ENCODE peak calls at places on chromosomes 12 and 14, in five cellular contexts. P is neural progenitor cell, Q is A549, C is dorsolateral prefrontal cortex, D is IMR-90. J is an unnamed sample.
A peak's percentile ranks its signal among the peaks of the same experiment; 100 is the strongest.

GRCh38 chr12:56758728-56759269 is 4.3 kb upstream of the HSD17B6 start:
- DNase-seq in P (no peak), Q (no peak), C (no peak), D (peak; percentile 5), J (no peak)

GRCh38 chr14:69615471-69616407 is 4.3 kb downstream of the SUSD6 start:
- DNase-seq in P (no peak), Q (no peak), C (no peak), D (peak; percentile 84), J (no peak)

GRCh38 chr12:45130881-45131281 is 80.0 kb upstream of the DBX2 start:
- DNase-seq in P (peak; percentile 76), Q (peak; percentile 28), C (peak; percentile 23), D (peak; percentile 63), J (peak; percentile 92)

GRCh38 chr14:58821421-58821820 is 183.7 kb downstream of the DACT1 start:
- DNase-seq in P (no peak), Q (no peak), C (no peak), D (no peak), J (no peak)

GRCh38 chr12:12681061-12681765 is 14.8 kb downstream of the GPR19 start:
- DNase-seq in P (no peak), Q (no peak), C (no peak), D (no peak), J (no peak)

GRCh38 chr12:31482816-31483215 is 108.1 kb downstream of the DENND5B start:
- DNase-seq in P (no peak), Q (no peak), C (no peak), D (peak; percentile 51), J (no peak)

GRCh38 chr12:70353780-70354640 is 12.1 kb upstream of the KCNMB4 start:
- DNase-seq in P (no peak), Q (no peak), C (no peak), D (no peak), J (no peak)

GRCh38 chr12:74415633-74416032 is 122.0 kb upstream of the ATXN7L3B start:
- DNase-seq in P (peak; percentile 39), Q (peak; percentile 36), C (no peak), D (peak; percentile 17), J (no peak)

GRCh38 chr14:86057018-86057667 is 527.2 kb downstream of the FLRT2 start:
- DNase-seq in P (peak; percentile 61), Q (no peak), C (peak; percentile 9), D (peak; percentile 39), J (peak; percentile 63)

GRCh38 chr12:122203968-122204828 is 689 bp downstream of the B3GNT4 start:
- DNase-seq in P (peak; percentile 58), Q (no peak), C (no peak), D (no peak), J (peak; percentile 83)

GRCh38 chr12:68001486-68002466 is 12.5 kb downstream of the IFNG-AS1 start:
- DNase-seq in P (peak; percentile 41), Q (no peak), C (no peak), D (peak; percentile 6), J (no peak)

GRCh38 chr12:124448955-124449622 is 118.3 kb downstream of the NCOR2 start:
- DNase-seq in P (no peak), Q (no peak), C (no peak), D (no peak), J (no peak)

GRCh38 chr14:70871863-70872677 is 35.2 kb upstream of the PCNX1 start:
- DNase-seq in P (no peak), Q (no peak), C (no peak), D (no peak), J (no peak)

GRCh38 chr14:99728231-99728920 is 44.3 kb downstream of the CYP46A1 start:
- DNase-seq in P (peak; percentile 1), Q (no peak), C (no peak), D (no peak), J (peak; percentile 37)

GRCh38 chr14:71555654-71556559 is 376.3 kb upstream of the RGS6 start:
- DNase-seq in P (no peak), Q (no peak), C (no peak), D (peak; percentile 43), J (no peak)

GRCh38 chr12:52268212-52268611 is 6.2 kb upstream of the KRT86 start:
- DNase-seq in P (no peak), Q (no peak), C (no peak), D (no peak), J (peak; percentile 28)

GRCh38 chr12:27951898-27952297 is 20.6 kb downstream of the PTHLH start:
- DNase-seq in P (peak; percentile 70), Q (no peak), C (no peak), D (no peak), J (peak; percentile 68)

GRCh38 chr12:65937806-65938205 is 113.5 kb downstream of the HMGA2 start:
- DNase-seq in P (no peak), Q (no peak), C (no peak), D (no peak), J (no peak)

GRCh38 chr12:100058482-100059029 is 73.8 kb upstream of the ANKS1B start:
- DNase-seq in P (no peak), Q (no peak), C (no peak), D (peak; percentile 96), J (no peak)

GRCh38 chr12:132954471-132955048 is 1.5 kb downstream of the ZNF605 start:
- DNase-seq in P (no peak), Q (peak; percentile 6), C (no peak), D (no peak), J (peak; percentile 41)

GRCh38 chr12:22670762-22671161 is 45.8 kb downstream of the ETNK1 start:
- DNase-seq in P (no peak), Q (no peak), C (no peak), D (peak; percentile 12), J (no peak)

GRCh38 chr12:88951860-88952483 is 371.7 kb upstream of the KITLG start:
- DNase-seq in P (peak; percentile 82), Q (no peak), C (no peak), D (no peak), J (peak; percentile 74)

GRCh38 chr12:88153959-88154358 is 11.9 kb downstream of the TMTC3 start:
- DNase-seq in P (peak; percentile 9), Q (no peak), C (no peak), D (peak; percentile 70), J (no peak)

GRCh38 chr14:74412753-74413152 is 13.3 kb downstream of the SYNDIG1L start:
- DNase-seq in P (no peak), Q (no peak), C (no peak), D (no peak), J (no peak)

GRCh38 chr14:74413622-74414021 is 12.4 kb downstream of the SYNDIG1L start:
- DNase-seq in P (no peak), Q (no peak), C (no peak), D (no peak), J (no peak)

GRCh38 chr14:74414793-74415437 is 11.1 kb downstream of the SYNDIG1L start:
- DNase-seq in P (no peak), Q (no peak), C (no peak), D (no peak), J (peak; percentile 74)

GRCh38 chr14:74411671-74412070 is 14.3 kb downstream of the SYNDIG1L start:
- DNase-seq in P (no peak), Q (no peak), C (no peak), D (no peak), J (no peak)

GRCh38 chr14:74414380-74414779 is 11.6 kb downstream of the SYNDIG1L start:
- DNase-seq in P (peak; percentile 77), Q (no peak), C (no peak), D (no peak), J (peak; percentile 73)
- H3K27ac ChIP-seq in P (peak overlapping the region; percentile 21), Q (no peak overlapping the region), C (no peak overlapping the region), D (no peak overlapping the region), J (peak overlapping the region; percentile 47)

GRCh38 chr14:49897414-49897813 is 4.5 kb downstream of the ARF6 start:
- DNase-seq in P (no peak), Q (no peak), C (no peak), D (no peak), J (no peak)
- H3K27ac ChIP-seq in P (no peak overlapping the region), Q (peak overlapping the region; percentile 96), C (no peak overlapping the region), D (no peak overlapping the region), J (no peak overlapping the region)

GRCh38 chr14:105864651-105865265 is 338.4 kb downstream of the TMEM121 start:
- DNase-seq in P (no peak), Q (no peak), C (peak; percentile 1), D (no peak), J (peak; percentile 17)
- H3K27ac ChIP-seq in P (no peak overlapping the region), Q (no peak overlapping the region), C (no peak overlapping the region), D (no peak overlapping the region), J (no peak overlapping the region)

GRCh38 chr12:120834489-120835303 is 69.5 kb downstream of the SPPL3 start:
- DNase-seq in P (no peak), Q (no peak), C (no peak), D (no peak), J (no peak)

GRCh38 chr12:120835304-120835612 is 68.9 kb downstream of the SPPL3 start:
- DNase-seq in P (no peak), Q (no peak), C (no peak), D (no peak), J (no peak)

GRCh38 chr12:120833849-120834248 is 70.3 kb downstream of the SPPL3 start:
- DNase-seq in P (no peak), Q (no peak), C (no peak), D (peak; percentile 64), J (no peak)

GRCh38 chr12:120836119-120836684 is 68.0 kb downstream of the SPPL3 start:
- DNase-seq in P (no peak), Q (no peak), C (no peak), D (no peak), J (no peak)

DNA sequence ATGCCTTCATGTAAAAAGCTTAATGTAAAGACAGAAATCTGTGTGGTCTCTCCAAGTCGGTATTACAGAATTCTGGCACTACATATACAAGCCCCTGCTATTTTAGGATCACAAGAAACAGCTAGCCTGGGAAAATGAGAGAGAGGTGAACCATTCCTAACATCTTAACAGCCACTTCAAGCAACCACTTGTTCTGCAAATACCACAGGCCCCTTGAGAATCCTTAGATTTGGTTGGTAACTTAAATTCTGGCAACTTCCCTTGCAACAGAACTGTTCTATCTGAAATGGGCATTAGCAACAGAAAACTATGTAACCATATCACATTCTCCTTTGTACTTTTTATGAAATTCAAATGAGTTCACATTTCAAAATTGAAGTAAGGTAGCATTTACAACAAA is 68.5 kb downstream of the SPPL3 start:
- DNase-seq in P (no peak), Q (no peak), C (no peak), D (no peak), J (no peak)
- H3K27ac ChIP-seq in P (no peak overlapping the region), Q (no peak overlapping the region), C (peak overlapping the region; percentile 84), D (no peak overlapping the region), J (no peak overlapping the region)

GRCh38 chr12:53504004-53504920 is 3.0 kb downstream of the NPFF start:
- DNase-seq in P (no peak), Q (no peak), C (no peak), D (no peak), J (no peak)

GRCh38 chr12:53505086-53505485 is 2.2 kb downstream of the NPFF start:
- DNase-seq in P (no peak), Q (no peak), C (no peak), D (peak; percentile 49), J (no peak)

GRCh38 chr12:53506450-53506785 is 866 bp downstream of the NPFF start:
- DNase-seq in P (no peak), Q (no peak), C (no peak), D (no peak), J (no peak)

GRCh38 chr12:53506881-53507719 is at the start of gene NPFF:
- DNase-seq in P (no peak), Q (no peak), C (no peak), D (no peak), J (peak; percentile 53)

GRCh38 chr12:53505555-53506449 is 1.5 kb downstream of the NPFF start:
- DNase-seq in P (no peak), Q (no peak), C (no peak), D (no peak), J (no peak)
- H3K27ac ChIP-seq in P (no peak overlapping the region), Q (peak overlapping the region; percentile 29), C (peak overlapping the region; percentile 83), D (no peak overlapping the region), J (no peak overlapping the region)

J was measured in endodermal cell.